ENCODE peak calls at places on chromosome 6, in ten cellular contexts. B is stomach, X is A549, V is K562, H is HepG2, M is upper lobe of left lung, C is GM12878, T is tibial nerve, Q is ovary, N is transverse colon. R is an unnamed sample.

GRCh38 chr6:127641905-127642304 is 64.9 kb downstream of the C6orf58 start:
- DNase-seq in M (no peak), Q (no peak), H (peak), N (no peak), V (no peak), B (no peak), X (peak), C (no peak), T (no peak), R (no peak)

GRCh38 chr6:18327621-18328548 is 59.3 kb upstream of the RNF144B start:
- DNase-seq in M (no peak), V (no peak), Q (no peak), X (no peak), T (no peak), H (no peak), N (peak), B (peak), C (no peak), R (peak)

GRCh38 chr6:160793652-160794051 is 91.6 kb downstream of the PLG start:
- DNase-seq in C (no peak), Q (no peak), B (no peak), M (no peak), H (no peak), T (no peak), N (no peak), V (peak), X (no peak), R (no peak)

GRCh38 chr6:50720623-50721022 is 7.3 kb downstream of the TFAP2D start:
- DNase-seq in V (no peak), H (no peak), C (no peak), Q (no peak), N (no peak), B (no peak), T (no peak), X (no peak), M (no peak), R (no peak)

GRCh38 chr6:154766288-154766687 is 33.1 kb downstream of the SCAF8 start:
- DNase-seq in M (no peak), V (no peak), N (no peak), H (no peak), Q (no peak), X (no peak), T (no peak), B (no peak), C (no peak), R (no peak)

GRCh38 chr6:2839195-2839981 is 2.3 kb downstream of the SERPINB1 start:
- DNase-seq in X (peak), B (peak), Q (no peak), V (no peak), C (no peak), T (no peak), M (peak), N (peak), H (peak), R (no peak)

GRCh38 chr6:44102527-44102926 is 24.7 kb downstream of the MRPL14 start:
- DNase-seq in C (no peak), V (no peak), X (no peak), N (no peak), H (no peak), M (no peak), T (no peak), Q (no peak), B (no peak), R (no peak)

GRCh38 chr6:4336084-4336483 is 200.7 kb upstream of the ECI2 start:
- DNase-seq in M (no peak), N (no peak), B (no peak), H (no peak), X (no peak), Q (no peak), C (no peak), T (no peak), V (no peak), R (no peak)

GRCh38 chr6:40803897-40804702 is 216.9 kb upstream of the LRFN2 start:
- DNase-seq in X (no peak), C (no peak), V (no peak), Q (no peak), M (no peak), B (no peak), T (no peak), H (no peak), N (no peak), R (no peak)

GRCh38 chr6:96499781-96500180 is 21.8 kb upstream of the UFL1 start:
- DNase-seq in C (no peak), X (no peak), M (no peak), B (no peak), N (no peak), H (no peak), T (no peak), Q (no peak), V (no peak), R (no peak)

GRCh38 chr6:63565727-63566625 is 6.3 kb upstream of the LOC128125822 start:
- DNase-seq in Q (no peak), B (no peak), C (no peak), N (no peak), H (no peak), X (no peak), V (no peak), M (no peak), T (no peak), R (no peak)

GRCh38 chr6:16358531-16359138 is 120.2 kb downstream of the GMPR start:
- DNase-seq in X (no peak), Q (no peak), T (no peak), M (peak), B (no peak), V (no peak), C (no peak), N (peak), H (no peak), R (no peak)

GRCh38 chr6:35392111-35392702 is 49.8 kb downstream of the PPARD start:
- DNase-seq in N (peak), T (no peak), V (no peak), H (peak), B (peak), M (peak), X (no peak), C (no peak), Q (peak), R (no peak)

GRCh38 chr6:42260424-42260888 is 42.8 kb upstream of the MRPS10 start:
- DNase-seq in V (peak), T (no peak), N (no peak), X (peak), Q (no peak), H (peak), M (no peak), C (no peak), B (no peak), R (peak)

GRCh38 chr6:53925891-53926290 is 131.1 kb downstream of the LRRC1 start:
- DNase-seq in M (peak), H (no peak), C (no peak), V (no peak), Q (no peak), N (no peak), X (no peak), B (no peak), T (no peak), R (no peak)

GRCh38 chr6:524803-525202 is 132.1 kb downstream of the HUS1B start:
- DNase-seq in C (no peak), H (no peak), B (no peak), V (no peak), X (no peak), Q (no peak), T (no peak), N (peak), M (no peak), R (no peak)

GRCh38 chr6:119720160-119720559 is 370.6 kb upstream of the MAN1A1 start:
- DNase-seq in H (peak), V (peak), N (no peak), C (no peak), Q (no peak), M (no peak), X (peak), T (no peak), B (no peak), R (no peak)

DNA sequence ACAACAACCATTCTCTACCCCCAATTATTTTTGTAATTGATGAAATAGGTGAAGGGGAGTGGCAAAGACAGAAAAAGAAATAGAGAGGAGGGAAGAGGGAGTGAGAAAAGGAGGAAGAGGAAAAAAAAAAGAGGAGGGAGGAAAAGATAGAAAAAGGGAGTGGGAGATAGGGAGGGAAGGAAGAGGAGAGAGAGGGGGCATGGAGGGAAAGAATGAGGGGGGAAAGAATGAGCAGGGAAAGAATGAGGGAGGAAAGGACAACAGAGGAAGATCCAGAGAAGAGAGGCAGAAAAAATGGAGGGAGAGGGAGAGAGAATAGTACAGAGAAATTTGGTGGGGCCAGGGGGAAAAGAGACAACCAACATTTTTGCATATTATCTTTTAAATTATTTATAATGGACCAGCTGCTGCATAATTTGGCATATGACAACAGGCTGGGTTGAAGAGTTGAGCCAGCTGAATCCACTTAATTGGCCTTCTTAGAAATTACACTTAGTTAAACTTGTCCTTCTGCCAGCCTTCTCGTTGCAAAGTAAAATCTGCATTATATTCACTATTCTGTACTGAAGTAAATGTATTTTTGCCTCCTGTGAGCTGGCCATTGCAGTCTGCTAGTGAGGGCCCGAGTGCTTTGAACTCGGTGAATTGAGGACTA is 101.0 kb downstream of the ARHGAP18 start:
- DNase-seq in Q (no peak), V (no peak), B (no peak), X (no peak), M (no peak), H (no peak), C (no peak), T (no peak), N (no peak), R (no peak)
- H3K27ac ChIP-seq in Q (no peak), V (no peak), B (no peak), X (no peak), M (peak), H (no peak), C (peak), T (peak), N (no peak), R (peak)

GRCh38 chr6:121647905-121648304 is 212.5 kb downstream of the GJA1 start:
- DNase-seq in X (no peak), Q (no peak), M (no peak), C (no peak), V (no peak), T (no peak), B (no peak), N (no peak), H (no peak), R (no peak)
- TF ChIP-seq EP300 in X (no peak), Q (no peak), M (no peak), C (no peak), V (no peak), T (no peak), B (no peak), N (no peak), H (no peak), R (no peak)

GRCh38 chr6:135260612-135261011 is 79.5 kb downstream of the MYB start:
- DNase-seq in N (no peak), C (no peak), Q (no peak), X (no peak), H (no peak), M (no peak), T (no peak), B (no peak), V (no peak), R (no peak)

GRCh38 chr6:135254471-135254870 is 73.4 kb downstream of the MYB start:
- DNase-seq in T (no peak), N (peak), M (no peak), V (peak), H (no peak), X (no peak), Q (no peak), C (no peak), B (no peak), R (no peak)

GRCh38 chr6:135256866-135257265 is 75.8 kb downstream of the MYB start:
- DNase-seq in T (no peak), C (no peak), Q (no peak), N (no peak), V (no peak), M (no peak), B (no peak), X (no peak), H (no peak), R (no peak)

GRCh38 chr6:135258970-135259369 is 77.9 kb downstream of the MYB start:
- DNase-seq in B (no peak), T (no peak), V (no peak), C (no peak), M (no peak), H (no peak), X (no peak), N (no peak), Q (no peak), R (no peak)

DNA sequence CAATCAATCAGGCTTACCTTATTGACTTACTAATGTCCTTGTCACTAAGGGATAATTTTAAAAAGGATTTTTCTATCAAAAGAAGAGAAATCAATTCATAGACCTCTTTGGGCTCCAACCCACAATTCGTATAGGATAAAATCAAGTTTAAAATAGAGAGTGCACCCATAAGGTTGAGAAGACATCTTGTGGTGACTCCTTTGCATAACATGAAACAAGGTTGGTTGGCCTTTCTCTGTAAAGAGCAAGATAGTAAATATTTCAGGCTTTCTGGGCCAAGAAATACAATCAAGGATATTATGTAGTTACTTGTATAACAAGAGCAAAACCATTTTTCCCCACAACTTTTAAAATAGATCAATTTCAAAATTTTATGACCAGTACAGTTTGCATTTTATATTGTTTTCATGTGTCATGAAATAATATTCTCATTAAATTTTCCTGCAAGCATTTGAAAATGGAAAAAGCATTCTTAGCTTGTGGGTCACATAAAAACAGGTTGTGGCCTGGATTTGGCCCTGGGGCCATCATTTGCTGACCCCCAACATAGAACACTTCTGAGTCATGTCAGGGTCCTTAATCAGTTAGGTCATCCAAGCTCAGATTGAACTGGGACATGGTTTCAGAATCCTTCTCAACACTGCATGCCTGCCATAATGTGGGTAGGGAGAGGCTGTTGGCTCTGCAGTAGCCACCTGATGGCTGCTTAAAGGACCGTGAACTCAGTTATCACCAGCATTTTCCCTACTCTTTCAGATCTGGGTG is 76.7 kb downstream of the MYB start:
- DNase-seq in B (no peak), N (no peak), X (no peak), T (no peak), C (no peak), Q (no peak), V (no peak), H (no peak), M (no peak), R (no peak)
- TF ChIP-seq CTCF in B (no peak), N (peak), X (no peak), T (no peak), C (peak), Q (no peak), V (peak), H (no peak), M (no peak), R (no peak)

DNA sequence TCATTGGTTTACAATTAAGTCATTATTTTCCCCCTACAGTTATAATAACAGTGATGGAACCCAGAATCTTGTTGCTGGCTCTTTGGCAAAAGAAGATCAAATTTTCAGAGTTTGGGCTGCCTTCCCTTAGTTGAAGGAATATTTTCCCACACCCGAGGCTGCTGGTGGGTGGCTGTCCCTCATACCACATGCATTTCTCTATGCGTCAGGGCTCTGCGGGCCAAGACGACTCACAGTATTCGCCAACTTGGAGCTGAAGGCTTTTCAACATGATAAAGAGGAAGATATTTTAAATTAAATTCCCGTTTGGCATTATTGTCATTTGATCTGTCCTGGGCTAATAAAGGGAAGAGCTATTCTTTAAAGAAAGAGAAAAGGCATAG is 102.2 kb upstream of the SASH1 start:
- DNase-seq in M (no peak), B (no peak), T (no peak), X (no peak), C (no peak), N (no peak), H (no peak), V (no peak), Q (no peak), R (no peak)
- H3K27ac ChIP-seq in M (no peak), B (no peak), T (peak), X (no peak), C (no peak), N (peak), H (no peak), V (no peak), Q (no peak), R (peak)

R was measured in sigmoid colon.